ENCODE peak calls at places on chromosome 1, in ten cellular contexts. C is H7, O is RWPE2, G is mucosa of descending colon, N is pancreas, X is brain microvascular endothelial cell, W is ovary, H is astrocyte of the spinal cord, K is GM12864, B is prostate gland. Q is an unnamed sample.

GRCh38 chr1:42013881-42014470 is 95.3 kb upstream of the HIVEP3 start:
- DNase-seq in C (no peak), O (no peak), G (no peak), N (no peak), X (no peak), W (no peak), H (no peak), K (no peak), B (no peak), Q (peak)

GRCh38 chr1:182971219-182971618 is 18.3 kb upstream of the SHCBP1L start:
- DNase-seq in C (no peak), O (no peak), G (no peak), N (no peak), X (no peak), W (no peak), H (no peak), K (no peak), B (no peak), Q (no peak)

GRCh38 chr1:173827611-173828010 is 2.9 kb upstream of the CENPL start:
- DNase-seq in C (no peak), O (no peak), G (no peak), N (no peak), X (no peak), W (no peak), H (no peak), K (no peak), B (no peak), Q (no peak)

GRCh38 chr1:7586031-7586941 is 184.8 kb upstream of the VAMP3 start:
- DNase-seq in C (peak), O (peak), G (peak), N (no peak), X (no peak), W (no peak), H (no peak), K (no peak), B (no peak), Q (no peak)

GRCh38 chr1:56508523-56508983 is 70.8 kb downstream of the PLPP3 start:
- DNase-seq in C (no peak), O (no peak), G (peak), N (peak), X (peak), W (no peak), H (no peak), K (no peak), B (no peak), Q (peak)

GRCh38 chr1:119477710-119478109 is 29.3 kb upstream of the HSD3B1 start:
- DNase-seq in C (no peak), O (no peak), G (no peak), N (no peak), X (no peak), W (no peak), H (no peak), K (no peak), B (no peak), Q (no peak)

GRCh38 chr1:207345644-207346561 is 24.4 kb downstream of the CD55 start:
- DNase-seq in C (no peak), O (no peak), G (no peak), N (no peak), X (no peak), W (no peak), H (no peak), K (no peak), B (no peak), Q (no peak)

GRCh38 chr1:163650624-163651023 is 328.9 kb downstream of the NUF2 start:
- DNase-seq in C (no peak), O (no peak), G (no peak), N (no peak), X (no peak), W (no peak), H (no peak), K (no peak), B (no peak), Q (no peak)

GRCh38 chr1:55466343-55466742 is 251.2 kb upstream of the USP24 start:
- DNase-seq in C (no peak), O (no peak), G (no peak), N (no peak), X (no peak), W (no peak), H (no peak), K (no peak), B (no peak), Q (no peak)

GRCh38 chr1:154747841-154748766 is 122.0 kb downstream of the KCNN3 start:
- DNase-seq in C (no peak), O (no peak), G (no peak), N (no peak), X (no peak), W (no peak), H (peak), K (no peak), B (no peak), Q (no peak)

GRCh38 chr1:83810160-83810559 is 188.8 kb downstream of the TTLL7 start:
- DNase-seq in C (no peak), O (no peak), G (no peak), N (no peak), X (no peak), W (no peak), H (no peak), K (no peak), B (no peak), Q (no peak)

GRCh38 chr1:77583483-77583882 is 99.0 kb downstream of the ZZZ3 start:
- DNase-seq in C (no peak), O (no peak), G (no peak), N (no peak), X (no peak), W (no peak), H (no peak), K (no peak), B (no peak), Q (no peak)

GRCh38 chr1:24486296-24487065 is 16.2 kb upstream of the RCAN3 start:
- DNase-seq in C (no peak), O (no peak), G (no peak), N (no peak), X (no peak), W (no peak), H (no peak), K (no peak), B (no peak), Q (no peak)

GRCh38 chr1:48246727-48247126 is 24.2 kb downstream of the SLC5A9 start:
- DNase-seq in C (no peak), O (no peak), G (peak), N (peak), X (no peak), W (no peak), H (no peak), K (no peak), B (peak), Q (no peak)

GRCh38 chr1:227094249-227094966 is 154.3 kb downstream of the COQ8A start:
- DNase-seq in C (no peak), O (no peak), G (no peak), N (no peak), X (no peak), W (no peak), H (no peak), K (no peak), B (no peak), Q (no peak)

GRCh38 chr1:206589206-206589605 is 23.1 kb downstream of the EIF2D start:
- DNase-seq in C (no peak), O (no peak), G (no peak), N (no peak), X (peak), W (peak), H (peak), K (no peak), B (no peak), Q (peak)

GRCh38 chr1:149843302-149844041 is 55.9 kb upstream of the BOLA1 start:
- DNase-seq in C (no peak), O (no peak), G (no peak), N (no peak), X (no peak), W (no peak), H (peak), K (no peak), B (peak), Q (peak)

GRCh38 chr1:179820216-179820970 is 57.2 kb downstream of the TOR1AIP2 start:
- DNase-seq in C (no peak), O (no peak), G (no peak), N (no peak), X (no peak), W (no peak), H (no peak), K (no peak), B (no peak), Q (no peak)

GRCh38 chr1:106047210-106047609 is 1009.3 kb upstream of the PRMT6 start:
- DNase-seq in C (no peak), O (no peak), G (no peak), N (no peak), X (no peak), W (no peak), H (no peak), K (no peak), B (no peak), Q (no peak)

GRCh38 chr1:94843846-94844245 is 23.7 kb downstream of the SLC44A3 start:
- DNase-seq in C (no peak), O (no peak), G (no peak), N (no peak), X (no peak), W (no peak), H (no peak), K (no peak), B (no peak), Q (no peak)

GRCh38 chr1:40232444-40232843 is 15.3 kb upstream of the TMCO2 start:
- DNase-seq in C (no peak), O (no peak), G (no peak), N (no peak), X (no peak), W (no peak), H (no peak), K (peak), B (no peak), Q (no peak)

GRCh38 chr1:241985787-241986186 is 13.1 kb downstream of the MAP1LC3C start:
- DNase-seq in C (peak), O (no peak), G (no peak), N (no peak), X (peak), W (no peak), H (peak), K (no peak), B (no peak), Q (peak)

GRCh38 chr1:244218220-244218619 is 167.1 kb downstream of the ZBTB18 start:
- DNase-seq in C (no peak), O (no peak), G (no peak), N (no peak), X (no peak), W (no peak), H (no peak), K (no peak), B (no peak), Q (no peak)

GRCh38 chr1:15159166-15159555 is 5.6 kb downstream of the TMEM51 start:
- DNase-seq in C (no peak), O (no peak), G (no peak), N (no peak), X (no peak), W (no peak), H (no peak), K (no peak), B (no peak), Q (no peak)

GRCh38 chr1:245232936-245233335 is 78.2 kb downstream of the KIF26B start:
- DNase-seq in C (no peak), O (no peak), G (no peak), N (no peak), X (no peak), W (no peak), H (no peak), K (no peak), B (no peak), Q (no peak)

DNA sequence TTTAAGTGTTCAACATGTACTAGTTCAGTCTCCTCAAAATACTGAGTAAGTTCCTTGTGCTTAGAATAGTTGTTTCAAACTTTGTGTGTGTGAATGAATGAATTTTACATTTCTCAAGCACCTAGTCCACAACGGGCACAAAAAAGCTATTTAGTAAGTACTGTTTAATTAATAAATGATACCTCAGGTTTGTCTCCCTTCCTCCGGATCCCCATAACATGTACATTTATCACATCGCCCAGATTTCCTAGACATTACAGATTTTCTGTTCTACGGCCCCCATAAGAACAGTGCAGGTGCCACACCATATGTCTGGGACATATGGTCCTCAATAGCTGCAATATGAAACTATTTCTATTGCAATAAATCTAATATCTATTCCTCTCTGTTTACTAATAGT is 1.3 kb upstream of the TTF2 start:
- DNase-seq in C (no peak), O (no peak), G (no peak), N (no peak), X (no peak), W (no peak), H (no peak), K (no peak), B (no peak), Q (no peak)
- H3K4me3 ChIP-seq in C (peak), O (peak), G (no peak), N (peak), X (peak), W (no peak), H (peak), K (peak), B (no peak), Q (no peak)

GRCh38 chr1:218066332-218066731 is 218.8 kb upstream of the RRP15 start:
- DNase-seq in C (no peak), O (no peak), G (no peak), N (no peak), X (no peak), W (no peak), H (no peak), K (no peak), B (no peak), Q (no peak)
- H3K4me3 ChIP-seq in C (no peak), O (no peak), G (no peak), N (no peak), X (no peak), W (no peak), H (no peak), K (no peak), B (no peak), Q (no peak)

GRCh38 chr1:20009212-20009611 is 29.8 kb upstream of the PLA2G2A start:
- DNase-seq in C (no peak), O (no peak), G (no peak), N (no peak), X (no peak), W (no peak), H (no peak), K (no peak), B (no peak), Q (no peak)
- H3K4me3 ChIP-seq in C (no peak), O (no peak), G (no peak), N (no peak), X (no peak), W (no peak), H (no peak), K (no peak), B (no peak), Q (no peak)

GRCh38 chr1:167093863-167094516 is at the start of gene STYXL2:
- DNase-seq in C (peak), O (no peak), G (no peak), N (no peak), X (no peak), W (no peak), H (no peak), K (no peak), B (no peak), Q (no peak)

GRCh38 chr1:167094690-167095089 is 815 bp downstream of the STYXL2 start:
- DNase-seq in C (no peak), O (no peak), G (no peak), N (no peak), X (no peak), W (no peak), H (no peak), K (no peak), B (no peak), Q (no peak)

GRCh38 chr1:167090289-167090942 is at the start of gene GPA33:
- DNase-seq in C (no peak), O (no peak), G (peak), N (no peak), X (no peak), W (no peak), H (no peak), K (no peak), B (no peak), Q (no peak)

GRCh38 chr1:167095368-167095767 is 1.5 kb downstream of the STYXL2 start:
- DNase-seq in C (no peak), O (peak), G (no peak), N (no peak), X (peak), W (no peak), H (peak), K (no peak), B (no peak), Q (peak)

GRCh38 chr1:167092653-167093052 is 1.2 kb upstream of the STYXL2 start:
- DNase-seq in C (no peak), O (no peak), G (no peak), N (no peak), X (no peak), W (no peak), H (no peak), K (no peak), B (no peak), Q (no peak)
- H3K4me3 ChIP-seq in C (no peak), O (no peak), G (no peak), N (no peak), X (no peak), W (no peak), H (no peak), K (no peak), B (no peak), Q (no peak)

GRCh38 chr1:113871597-113872113 is at the start of gene PTPN22:
- DNase-seq in C (no peak), O (no peak), G (peak), N (no peak), X (peak), W (no peak), H (peak), K (peak), B (peak), Q (peak)
- H3K4me3 ChIP-seq in C (no peak), O (no peak), G (no peak), N (no peak), X (peak), W (no peak), H (no peak), K (peak), B (no peak), Q (no peak)

GRCh38 chr1:197811769-197812168 is 36.5 kb upstream of the DENND1B start:
- DNase-seq in C (no peak), O (no peak), G (no peak), N (no peak), X (no peak), W (no peak), H (no peak), K (no peak), B (no peak), Q (no peak)
- H3K4me3 ChIP-seq in C (no peak), O (no peak), G (no peak), N (no peak), X (no peak), W (no peak), H (no peak), K (no peak), B (no peak), Q (no peak)

DNA sequence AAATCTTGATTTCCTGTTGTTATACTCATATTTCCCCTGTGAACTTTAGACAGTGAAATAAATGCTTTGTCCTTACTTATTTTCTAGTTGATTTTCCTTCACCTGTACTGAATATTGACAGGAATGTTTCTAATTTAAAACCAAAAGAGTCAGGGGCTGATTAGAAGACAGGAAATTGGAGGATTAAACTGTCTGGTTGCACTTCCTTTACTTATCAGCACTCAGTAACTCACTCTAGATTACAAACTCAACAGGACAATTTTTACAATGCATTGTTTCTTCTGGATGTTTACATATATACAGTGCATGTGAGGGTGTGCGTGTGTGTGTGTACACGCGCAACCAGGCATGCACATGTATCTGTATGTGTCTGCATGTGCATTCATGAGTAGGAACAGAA is 212.1 kb upstream of the NFIA start:
- DNase-seq in C (no peak), O (no peak), G (no peak), N (no peak), X (no peak), W (no peak), H (no peak), K (no peak), B (no peak), Q (no peak)
- H3K4me3 ChIP-seq in C (no peak), O (no peak), G (no peak), N (no peak), X (no peak), W (no peak), H (no peak), K (no peak), B (no peak), Q (no peak)